ENCODE peak calls at places on chromosomes 2 and 18, in five cellular contexts. X is HT1080, Y is amniotic stem cell, B is HFFc6, S is AG08395. J is an unnamed sample.

GRCh38 chr2:223619486-223620129 is 17.4 kb upstream of the SCG2 start:
- DNase-seq in X (no peak), Y (no peak), B (no peak), S (no peak), J (no peak)

GRCh38 chr18:35189510-35189909 is 51.3 kb upstream of the ZNF397 start:
- DNase-seq in X (no peak), Y (no peak), B (no peak), S (no peak), J (no peak)

GRCh38 chr18:55018602-55019001 is 59.3 kb upstream of the CCDC68 start:
- DNase-seq in X (peak), Y (peak), B (peak), S (peak), J (peak)

GRCh38 chr2:43255249-43255960 is 29.0 kb upstream of the ZFP36L2 start:
- DNase-seq in X (no peak), Y (no peak), B (no peak), S (no peak), J (peak)

GRCh38 chr2:201642579-201643215 is 606 bp downstream of the TMEM237 start:
- DNase-seq in X (peak), Y (no peak), B (peak), S (peak), J (peak)

GRCh38 chr2:238510911-238511613 is 84.3 kb downstream of the ASB1 start:
- DNase-seq in X (no peak), Y (no peak), B (no peak), S (no peak), J (no peak)

GRCh38 chr2:62340981-62341624 is 145.2 kb downstream of the B3GNT2 start:
- DNase-seq in X (peak), Y (no peak), B (peak), S (peak), J (no peak)

GRCh38 chr2:27717070-27717453 is 53.4 kb downstream of the SLC4A1AP start:
- DNase-seq in X (no peak), Y (peak), B (peak), S (peak), J (peak)

GRCh38 chr2:96934831-96935545 is 51.4 kb downstream of the FAM178B start:
- DNase-seq in X (no peak), Y (no peak), B (no peak), S (no peak), J (no peak)

GRCh38 chr2:191657977-191658376 is 20.0 kb upstream of the NABP1 start:
- DNase-seq in X (peak), Y (no peak), B (peak), S (peak), J (no peak)

GRCh38 chr2:74079522-74080341 is 68.0 kb downstream of the BOLA3 start:
- DNase-seq in X (no peak), Y (no peak), B (no peak), S (no peak), J (no peak)

GRCh38 chr2:207282916-207283315 is 117.2 kb upstream of the KLF7 start:
- DNase-seq in X (no peak), Y (no peak), B (no peak), S (no peak), J (no peak)

GRCh38 chr2:222756362-222756831 is 84.9 kb downstream of the MOGAT1 start:
- DNase-seq in X (peak), Y (no peak), B (no peak), S (no peak), J (no peak)

GRCh38 chr2:187918996-187919821 is 365.0 kb upstream of the TFPI start:
- DNase-seq in X (no peak), Y (no peak), B (no peak), S (no peak), J (no peak)

GRCh38 chr18:28127763-28128737 is 48.9 kb downstream of the CDH2 start:
- DNase-seq in X (peak), Y (no peak), B (peak), S (no peak), J (peak)

GRCh38 chr2:147182260-147182659 is 662.6 kb upstream of the ACVR2A start:
- DNase-seq in X (peak), Y (no peak), B (no peak), S (no peak), J (peak)

GRCh38 chr2:88692187-88692586 is 714 bp downstream of the RPIA start:
- DNase-seq in X (peak), Y (no peak), B (no peak), S (peak), J (no peak)

GRCh38 chr2:167345559-167345958 is 457.3 kb downstream of the XIRP2 start:
- DNase-seq in X (no peak), Y (no peak), B (no peak), S (no peak), J (no peak)

GRCh38 chr2:24124003-24124585 is 825 bp downstream of the FAM228B start:
- DNase-seq in X (no peak), Y (no peak), B (no peak), S (peak), J (no peak)

GRCh38 chr2:18934886-18935285 is 345.5 kb upstream of the NT5C1B start:
- DNase-seq in X (no peak), Y (no peak), B (no peak), S (no peak), J (peak)

GRCh38 chr2:164756773-164757172 is 84.8 kb downstream of the COBLL1 start:
- DNase-seq in X (no peak), Y (no peak), B (no peak), S (no peak), J (no peak)

GRCh38 chr2:223247136-223247535 is 195.1 kb downstream of the KCNE4 start:
- DNase-seq in X (peak), Y (no peak), B (peak), S (peak), J (peak)

GRCh38 chr2:11100976-11101375 is 54.3 kb upstream of the SLC66A3 start:
- DNase-seq in X (no peak), Y (no peak), B (no peak), S (no peak), J (no peak)

GRCh38 chr2:216548901-216549321 is 50.3 kb downstream of the RPL37A start:
- DNase-seq in X (no peak), Y (no peak), B (no peak), S (peak), J (no peak)

GRCh38 chr2:45909677-45910191 is 258.3 kb downstream of the PRKCE start:
- DNase-seq in X (peak), Y (no peak), B (no peak), S (no peak), J (no peak)

GRCh38 chr2:19762959-19763605 is 138.7 kb downstream of the TTC32 start:
- DNase-seq in X (no peak), Y (no peak), B (no peak), S (no peak), J (no peak)

GRCh38 chr18:40314199-40314598 is 1640.8 kb upstream of the PIK3C3 start:
- DNase-seq in X (no peak), Y (no peak), B (no peak), S (no peak), J (no peak)

GRCh38 chr18:62660741-62661140 is 54.6 kb upstream of the PHLPP1 start:
- DNase-seq in X (no peak), Y (no peak), B (peak), S (peak), J (no peak)

GRCh38 chr2:213015387-213016165 is 135.8 kb downstream of the IKZF2 start:
- DNase-seq in X (no peak), Y (no peak), B (no peak), S (no peak), J (no peak)

GRCh38 chr2:108194409-108195132 is 45.2 kb upstream of the SULT1C3 start:
- DNase-seq in X (no peak), Y (no peak), B (no peak), S (no peak), J (no peak)

GRCh38 chr2:154898269-154898668 is 199.8 kb downstream of the KCNJ3 start:
- DNase-seq in X (no peak), Y (no peak), B (no peak), S (no peak), J (no peak)

GRCh38 chr2:47072018-47072691 is 83.0 kb downstream of the STPG4 start:
- DNase-seq in X (peak), Y (no peak), B (peak), S (peak), J (no peak)

GRCh38 chr2:98569197-98569793 is 39.0 kb downstream of the COA5 start:
- DNase-seq in X (peak), Y (no peak), B (no peak), S (peak), J (no peak)

GRCh38 chr18:49250819-49251388 is 209.5 kb downstream of the DYM start:
- DNase-seq in X (peak), Y (no peak), B (peak), S (peak), J (no peak)

J was measured in H4.